ENCODE peak calls at places on chromosomes 16 and 17, in six cellular contexts. K is thoracic aorta, Q is ovary, V is stomach, Z is HCT116, T is psoas muscle. W is an unnamed sample. For H3K9me3, the result is how much of the 10 kb centered on the place peaks cover.

GRCh38 chr17:44095647-44096496 is 25.3 kb downstream of the G6PC3 start:
- DNase-seq in K (no peak), Q (peak), V (no peak), Z (no peak), T (peak), W (peak)

GRCh38 chr16:86960266-86960665 is 356.9 kb downstream of the C16orf95 start:
- DNase-seq in K (no peak), Q (no peak), V (no peak), Z (no peak), T (no peak), W (no peak)

GRCh38 chr16:66950971-66951790 is 9.9 kb upstream of the CES3 start:
- DNase-seq in K (no peak), Q (no peak), V (no peak), Z (no peak), T (no peak), W (no peak)

GRCh38 chr17:35057332-35057915 is 6.1 kb downstream of the RFFL start:
- DNase-seq in K (no peak), Q (no peak), V (no peak), Z (no peak), T (no peak), W (no peak)

GRCh38 chr16:87322833-87323726 is 5.9 kb upstream of the C16orf95 start:
- DNase-seq in K (no peak), Q (no peak), V (no peak), Z (no peak), T (no peak), W (peak)

GRCh38 chr16:19898924-19899604 is 14.4 kb upstream of the GPRC5B start:
- DNase-seq in K (no peak), Q (peak), V (peak), Z (peak), T (no peak), W (peak)

GRCh38 chr16:55030944-55031343 is 100.3 kb downstream of the IRX5 start:
- DNase-seq in K (no peak), Q (no peak), V (no peak), Z (no peak), T (no peak), W (no peak)

GRCh38 chr17:36546418-36547093 is 1.8 kb downstream of the GGNBP2 start:
- DNase-seq in K (no peak), Q (no peak), V (no peak), Z (no peak), T (no peak), W (no peak)

GRCh38 chr16:88905563-88905962 is 39.1 kb upstream of the PABPN1L start:
- DNase-seq in K (no peak), Q (no peak), V (no peak), Z (no peak), T (no peak), W (no peak)

GRCh38 chr17:39239640-39240314 is 14.0 kb upstream of the STAC2 start:
- DNase-seq in K (no peak), Q (no peak), V (peak), Z (peak), T (no peak), W (peak)

GRCh38 chr17:76670020-76670707 is 26.6 kb upstream of the ST6GALNAC1 start:
- DNase-seq in K (no peak), Q (no peak), V (peak), Z (no peak), T (no peak), W (no peak)

GRCh38 chr16:84179612-84180320 is 7.1 kb downstream of the TAF1C start:
- DNase-seq in K (no peak), Q (no peak), V (no peak), Z (no peak), T (no peak), W (no peak)

GRCh38 chr17:28147026-28147425 is 104.5 kb downstream of the NLK start:
- DNase-seq in K (no peak), Q (no peak), V (no peak), Z (no peak), T (no peak), W (no peak)

GRCh38 chr16:66270333-66270927 is 96.1 kb upstream of the CDH5 start:
- DNase-seq in K (no peak), Q (peak), V (peak), Z (peak), T (peak), W (peak)

GRCh38 chr17:51005768-51006167 is 114.9 kb downstream of the SPAG9 start:
- DNase-seq in K (no peak), Q (no peak), V (no peak), Z (no peak), T (no peak), W (no peak)

GRCh38 chr16:19781196-19781595 is 63.1 kb downstream of the IQCK start:
- DNase-seq in K (no peak), Q (no peak), V (no peak), Z (no peak), T (no peak), W (no peak)

GRCh38 chr16:89358030-89359005 is 132.0 kb downstream of the ANKRD11 start:
- DNase-seq in K (no peak), Q (no peak), V (no peak), Z (no peak), T (no peak), W (no peak)

GRCh38 chr17:33976816-33977215 is 278.3 kb upstream of the CCL2 start:
- DNase-seq in K (no peak), Q (no peak), V (no peak), Z (no peak), T (no peak), W (no peak)

GRCh38 chr17:34254146-34254545 is 939 bp upstream of the CCL2 start:
- DNase-seq in K (no peak), Q (no peak), V (no peak), Z (no peak), T (no peak), W (no peak)

GRCh38 chr16:70689970-70690905 is 4.4 kb upstream of the MTSS2 start:
- DNase-seq in K (no peak), Q (no peak), V (no peak), Z (no peak), T (peak), W (peak)

GRCh38 chr16:20614201-20615141 is 38.3 kb upstream of the ACSM2B start:
- DNase-seq in K (no peak), Q (no peak), V (no peak), Z (no peak), T (no peak), W (no peak)

GRCh38 chr17:43907425-43907981 is at the start of gene MPP2:
- DNase-seq in K (no peak), Q (peak), V (peak), Z (peak), T (peak), W (peak)

GRCh38 chr16:84117482-84117843 is 721 bp upstream of the MBTPS1 start:
- DNase-seq in K (no peak), Q (no peak), V (no peak), Z (no peak), T (no peak), W (no peak)

GRCh38 chr17:66343531-66344078 is 41.2 kb downstream of the PRKCA start:
- DNase-seq in K (no peak), Q (no peak), V (no peak), Z (no peak), T (no peak), W (no peak)

GRCh38 chr17:39738568-39738901 is 797 bp downstream of the GRB7 start:
- DNase-seq in K (no peak), Q (no peak), V (peak), Z (no peak), T (no peak), W (peak)

GRCh38 chr16:6484931-6485330 is 847.7 kb upstream of the RBFOX1 start:
- DNase-seq in K (no peak), Q (no peak), V (no peak), Z (no peak), T (no peak), W (no peak)

GRCh38 chr16:72875291-72876036 is 172.5 kb downstream of the ZFHX3 start:
- DNase-seq in K (no peak), Q (no peak), V (no peak), Z (no peak), T (no peak), W (no peak)

GRCh38 chr17:7583253-7584109 is at the start of gene MPDU1:
- DNase-seq in K (peak), Q (peak), V (peak), Z (peak), T (peak), W (peak)
- TF ChIP-seq CTCF in K (no peak), Q (no peak), V (no peak), Z (no peak), T (no peak), W (no peak)

GRCh38 chr17:48612854-48613691 is 2.0 kb downstream of the HOXB8 start:
- DNase-seq in K (no peak), Q (no peak), V (no peak), Z (no peak), T (peak), W (peak)

GRCh38 chr17:48611681-48612455 is 1.1 kb upstream of the HOXB7 start:
- DNase-seq in K (no peak), Q (no peak), V (no peak), Z (no peak), T (no peak), W (peak)

GRCh38 chr17:48611213-48611612 is 396 bp upstream of the HOXB7 start:
- DNase-seq in K (no peak), Q (no peak), V (no peak), Z (no peak), T (peak), W (peak)

GRCh38 chr17:48613862-48614694 is 1.0 kb downstream of the HOXB8 start:
- DNase-seq in K (no peak), Q (no peak), V (no peak), Z (no peak), T (no peak), W (peak)

DNA sequence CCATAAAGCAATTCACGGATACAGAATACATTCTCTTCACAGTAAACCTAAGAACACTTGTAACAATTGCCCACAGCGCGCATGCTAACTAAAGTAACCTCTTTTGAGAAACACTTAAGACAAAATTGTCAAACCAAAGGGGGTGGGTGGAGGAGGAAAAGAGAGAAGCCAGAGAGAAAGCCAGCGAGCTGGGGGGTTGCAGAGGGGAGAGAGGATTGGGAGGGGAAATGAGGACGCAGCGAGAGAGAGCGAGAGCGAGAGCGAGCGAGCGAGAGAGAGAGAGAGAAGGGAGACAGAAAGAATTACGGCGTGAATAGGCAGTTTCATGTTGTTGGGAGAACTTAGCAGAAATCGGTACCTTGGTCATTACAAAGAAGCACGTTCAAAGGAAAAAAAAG is 1.6 kb upstream of the HOXB7 start:
- DNase-seq in K (no peak), Q (no peak), V (no peak), Z (no peak), T (no peak), W (no peak)
- H3K4me3 ChIP-seq in K (peak), Q (peak), V (peak), Z (peak), T (peak), W (peak)

GRCh38 chr17:16552637-16553045 is 16.4 kb downstream of the ZNF287 start:
- DNase-seq in K (no peak), Q (no peak), V (no peak), Z (no peak), T (no peak), W (no peak)
- H3K9me3 ChIP-seq in K (half or more), Q (under half), V (half or more), Z (under half), T (half or more), W (half or more)

GRCh38 chr17:1764274-1764673 is 2.4 kb downstream of the SERPINF1 start:
- DNase-seq in K (no peak), Q (peak), V (peak), Z (no peak), T (peak), W (peak)

GRCh38 chr17:1765576-1765975 is 3.7 kb downstream of the SERPINF1 start:
- DNase-seq in K (no peak), Q (no peak), V (no peak), Z (no peak), T (no peak), W (no peak)

GRCh38 chr17:1762906-1763829 is 1.3 kb downstream of the SERPINF1 start:
- DNase-seq in K (no peak), Q (peak), V (no peak), Z (no peak), T (peak), W (no peak)

GRCh38 chr17:1767358-1767757 is 5.5 kb downstream of the SERPINF1 start:
- DNase-seq in K (no peak), Q (no peak), V (no peak), Z (no peak), T (peak), W (no peak)

GRCh38 chr17:1766382-1767135 is 4.7 kb downstream of the SERPINF1 start:
- DNase-seq in K (no peak), Q (no peak), V (no peak), Z (no peak), T (no peak), W (no peak)
- TF ChIP-seq CTCF in K (no peak), Q (no peak), V (no peak), Z (no peak), T (no peak), W (no peak)

DNA sequence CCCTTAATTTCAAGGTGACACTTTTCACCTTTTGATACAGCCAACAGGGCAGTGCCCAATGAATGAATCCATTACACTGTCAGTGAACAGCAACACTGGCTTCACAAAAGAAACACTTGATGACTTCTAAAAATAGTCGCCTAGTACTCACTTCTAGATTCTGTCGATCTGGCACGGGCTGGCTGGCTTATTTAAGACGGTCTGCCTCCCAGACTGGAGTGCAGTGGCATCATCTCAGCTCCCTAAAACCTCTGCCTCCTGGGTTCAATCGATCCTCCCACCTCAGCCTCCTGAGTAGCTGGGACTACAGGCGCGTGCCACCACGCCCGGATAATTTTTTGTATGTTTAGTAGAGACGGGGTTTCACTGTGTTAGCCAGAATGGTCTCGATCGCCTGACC is 1.9 kb downstream of the NDUFAB1 start:
- DNase-seq in K (no peak), Q (no peak), V (no peak), Z (no peak), T (no peak), W (no peak)
- H3K4me3 ChIP-seq in K (no peak), Q (no peak), V (no peak), Z (no peak), T (peak), W (no peak)

GRCh38 chr17:62681061-62681938 is 53.8 kb downstream of the MRC2 start:
- DNase-seq in K (no peak), Q (no peak), V (no peak), Z (no peak), T (no peak), W (no peak)

GRCh38 chr17:62687997-62688396 is 60.5 kb downstream of the MRC2 start:
- DNase-seq in K (no peak), Q (no peak), V (no peak), Z (no peak), T (no peak), W (no peak)

GRCh38 chr17:62681939-62682381 is 54.5 kb downstream of the MRC2 start:
- DNase-seq in K (no peak), Q (no peak), V (no peak), Z (no peak), T (no peak), W (no peak)

GRCh38 chr17:62680541-62681052 is 53.1 kb downstream of the MRC2 start:
- DNase-seq in K (no peak), Q (peak), V (peak), Z (no peak), T (no peak), W (peak)

GRCh38 chr17:62684179-62684578 is 56.7 kb downstream of the MRC2 start:
- DNase-seq in K (no peak), Q (no peak), V (no peak), Z (no peak), T (no peak), W (no peak)
- H3K9me3 ChIP-seq in K (under half), Q (under half), V (under half), Z (under half), T (under half), W (under half)

DNA sequence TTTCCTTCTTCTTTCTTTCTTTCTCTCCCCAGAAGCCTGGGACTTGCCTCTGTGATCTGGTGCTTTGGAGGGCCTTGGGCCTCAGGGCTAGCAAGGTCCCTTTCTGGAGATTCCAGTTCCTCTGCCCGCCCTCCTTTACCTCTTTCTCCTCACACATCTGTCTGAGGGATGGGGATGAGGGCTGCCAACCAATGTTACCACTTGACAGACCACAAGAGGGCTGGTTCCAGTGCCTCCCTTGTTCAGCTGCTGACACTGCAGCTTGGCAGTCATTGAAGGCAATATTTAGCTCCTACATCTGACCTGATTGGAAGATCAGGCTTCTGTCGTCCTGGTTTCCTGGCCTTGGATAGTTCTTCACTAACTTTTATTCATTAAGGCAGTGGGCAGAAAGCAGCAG is 3.6 kb upstream of the ZNF652 start:
- DNase-seq in K (no peak), Q (no peak), V (no peak), Z (peak), T (no peak), W (no peak)
- TF ChIP-seq CTCF in K (no peak), Q (no peak), V (peak), Z (peak), T (no peak), W (no peak)